ENCODE peak calls at places on chromosome 1, in nine cellular contexts. S is thyroid gland, N is hepatocyte, E is Panc1, C is body of pancreas, X is small intestine, I is transverse colon, K is stomach, D is heart left ventricle. Z is an unnamed sample.

GRCh38 chr1:17834561-17835100 is 79.5 kb downstream of the ACTL8 start:
- DNase-seq in D (no peak), X (no peak), I (no peak), C (no peak), E (no peak), S (no peak), N (no peak), K (no peak), Z (no peak)

GRCh38 chr1:89804646-89805237 is 16.1 kb upstream of the LRRC8D start:
- DNase-seq in S (peak; percentile 86), I (peak; percentile 91), D (peak; percentile 84), K (peak; percentile 91), X (peak; percentile 84), N (peak; percentile 91), C (peak; percentile 90), E (peak; percentile 88), Z (peak; percentile 82)

GRCh38 chr1:215551806-215552205 is 15.3 kb upstream of the KCTD3 start:
- DNase-seq in S (no peak), N (no peak), E (no peak), D (no peak), X (no peak), C (no peak), K (no peak), I (no peak), Z (no peak)

GRCh38 chr1:176055398-176055797 is 151.7 kb downstream of the COP1 start:
- DNase-seq in E (no peak), X (no peak), K (no peak), S (no peak), C (no peak), D (no peak), N (no peak), I (no peak), Z (no peak)

GRCh38 chr1:185565314-185565713 is 168.9 kb upstream of the HMCN1 start:
- DNase-seq in N (peak; percentile 25), S (peak; percentile 24), X (no peak), D (no peak), K (no peak), I (no peak), E (no peak), C (no peak), Z (no peak)

GRCh38 chr1:47507140-47507539 is 69.3 kb downstream of the FOXD2 start:
- DNase-seq in S (no peak), K (no peak), N (no peak), X (no peak), C (no peak), I (no peak), D (no peak), E (no peak), Z (no peak)

GRCh38 chr1:2584822-2585317 is 1.7 kb upstream of the PRXL2B start:
- DNase-seq in I (no peak), C (no peak), X (no peak), N (no peak), S (no peak), K (no peak), E (no peak), D (peak; percentile 21), Z (no peak)

GRCh38 chr1:172134087-172134731 is 286.3 kb upstream of the C1orf105 start:
- DNase-seq in X (no peak), E (no peak), K (no peak), C (no peak), D (no peak), I (no peak), S (no peak), N (no peak), Z (no peak)

GRCh38 chr1:197948926-197949899 is 32.0 kb downstream of the LHX9 start:
- DNase-seq in D (no peak), K (no peak), E (no peak), N (no peak), S (no peak), C (no peak), X (peak; percentile 14), I (no peak), Z (no peak)

DNA sequence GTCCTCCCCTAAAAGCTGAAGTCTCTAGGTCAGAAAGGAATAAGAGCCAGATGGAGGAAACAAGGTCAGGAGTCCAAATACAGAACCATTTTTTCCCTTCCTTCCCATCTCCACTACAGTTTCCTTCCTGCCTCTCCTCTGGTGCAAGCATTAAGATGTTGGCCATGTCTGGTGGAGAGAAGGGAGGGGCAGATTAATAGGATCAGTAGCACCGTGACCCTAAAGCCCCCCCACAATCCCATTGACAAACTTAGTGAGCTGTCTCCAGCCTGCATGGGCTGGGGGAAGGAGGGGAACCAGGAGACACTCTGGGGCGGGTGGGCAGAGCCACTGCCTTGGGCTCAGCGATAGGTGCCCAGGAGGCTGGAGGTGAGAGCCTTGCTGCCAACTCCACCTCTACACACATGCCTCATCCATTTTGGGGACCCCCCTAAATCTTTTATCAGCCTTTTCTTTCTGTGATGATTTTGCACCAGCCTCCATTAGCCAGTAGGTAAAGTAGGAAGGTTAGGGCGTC is 59.8 kb downstream of the RHBG start:
- DNase-seq in D (no peak), X (no peak), I (no peak), E (no peak), C (no peak), K (no peak), S (no peak), N (no peak), Z (no peak)
- H3K4me3 ChIP-seq in D (no peak overlapping the region), X (no peak overlapping the region), I (no peak overlapping the region), E (no peak overlapping the region), C (no peak overlapping the region), K (no peak overlapping the region), S (no peak overlapping the region), N (no peak overlapping the region), Z (no peak overlapping the region)

GRCh38 chr1:43683560-43683959 is 23.8 kb upstream of the ST3GAL3 start:
- DNase-seq in I (no peak), D (no peak), N (no peak), K (no peak), E (no peak), S (no peak), C (no peak), X (no peak), Z (no peak)
- H3K36me3 ChIP-seq in I (peaks cover 5% of the 10 kb centered on the region), D (peaks cover 99% of the 10 kb centered on the region), N (no peaks in the 10 kb centered on the region), K (peaks cover 71% of the 10 kb centered on the region), E (peaks cover 28% of the 10 kb centered on the region), S (peaks cover 34% of the 10 kb centered on the region), C (no peaks in the 10 kb centered on the region), X (peaks cover 12% of the 10 kb centered on the region), Z (peaks cover 97% of the 10 kb centered on the region)

GRCh38 chr1:211576717-211577116 is 2.2 kb downstream of the SLC30A1 start:
- DNase-seq in D (no peak), N (no peak), X (no peak), K (no peak), C (no peak), S (no peak), E (no peak), I (no peak), Z (no peak)

GRCh38 chr1:211577826-211578639 is 928 bp downstream of the SLC30A1 start:
- DNase-seq in E (peak; percentile 42), X (peak; percentile 75), D (peak; percentile 78), N (peak; percentile 88), K (peak; percentile 80), C (peak; percentile 75), I (peak; percentile 85), S (peak; percentile 72), Z (peak; percentile 87)

GRCh38 chr1:211571998-211572397 is 7.0 kb downstream of the SLC30A1 start:
- DNase-seq in C (no peak), S (no peak), X (no peak), I (no peak), N (no peak), D (no peak), E (no peak), K (no peak), Z (no peak)

GRCh38 chr1:211577277-211577825 is 1.6 kb downstream of the SLC30A1 start:
- DNase-seq in K (no peak), S (no peak), N (no peak), C (no peak), I (no peak), E (no peak), D (no peak), X (peak; percentile 66), Z (no peak)

DNA sequence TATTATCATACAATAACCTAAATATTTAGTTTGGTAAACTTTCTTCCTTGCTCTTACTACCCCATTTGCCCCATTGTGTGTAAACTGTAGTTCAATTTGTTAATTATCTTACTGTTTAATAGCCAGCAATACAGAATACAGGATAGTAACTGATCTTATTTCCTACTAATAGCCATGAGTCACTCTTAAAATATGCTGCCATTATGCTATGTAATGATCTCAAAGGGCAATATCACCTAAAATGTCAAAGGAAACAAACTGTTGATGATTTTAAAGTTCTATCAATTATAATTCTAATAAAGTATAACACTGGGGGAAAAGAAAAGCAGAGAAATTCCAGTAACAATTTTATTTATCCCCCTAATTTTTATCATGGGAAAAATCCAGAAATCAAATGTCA is 4.3 kb downstream of the SLC30A1 start:
- DNase-seq in I (no peak), C (no peak), E (no peak), S (no peak), X (peak; percentile 76), K (no peak), D (no peak), N (no peak), Z (no peak)
- H3K27ac ChIP-seq in I (no peak overlapping the region), C (no peak overlapping the region), E (no peak overlapping the region), S (no peak overlapping the region), X (no peak overlapping the region), K (no peak overlapping the region), D (no peak overlapping the region), N (peak overlapping the region; percentile 17), Z (no peak overlapping the region)

GRCh38 chr1:9630331-9631081 is 21.0 kb upstream of the PIK3CD start:
- DNase-seq in D (no peak), C (no peak), I (no peak), E (no peak), X (no peak), N (no peak), S (no peak), K (no peak), Z (no peak)

GRCh38 chr1:9628541-9629444 is 22.7 kb upstream of the PIK3CD start:
- DNase-seq in E (no peak), N (no peak), I (no peak), D (no peak), X (peak; percentile 41), C (no peak), S (no peak), K (no peak), Z (no peak)

GRCh38 chr1:9631613-9632012 is 19.9 kb upstream of the PIK3CD start:
- DNase-seq in S (no peak), D (no peak), K (no peak), C (no peak), E (no peak), I (no peak), X (no peak), N (no peak), Z (no peak)

GRCh38 chr1:9626201-9626608 is 25.3 kb upstream of the PIK3CD start:
- DNase-seq in E (no peak), K (no peak), S (no peak), X (no peak), D (no peak), C (no peak), I (no peak), N (no peak), Z (no peak)

DNA sequence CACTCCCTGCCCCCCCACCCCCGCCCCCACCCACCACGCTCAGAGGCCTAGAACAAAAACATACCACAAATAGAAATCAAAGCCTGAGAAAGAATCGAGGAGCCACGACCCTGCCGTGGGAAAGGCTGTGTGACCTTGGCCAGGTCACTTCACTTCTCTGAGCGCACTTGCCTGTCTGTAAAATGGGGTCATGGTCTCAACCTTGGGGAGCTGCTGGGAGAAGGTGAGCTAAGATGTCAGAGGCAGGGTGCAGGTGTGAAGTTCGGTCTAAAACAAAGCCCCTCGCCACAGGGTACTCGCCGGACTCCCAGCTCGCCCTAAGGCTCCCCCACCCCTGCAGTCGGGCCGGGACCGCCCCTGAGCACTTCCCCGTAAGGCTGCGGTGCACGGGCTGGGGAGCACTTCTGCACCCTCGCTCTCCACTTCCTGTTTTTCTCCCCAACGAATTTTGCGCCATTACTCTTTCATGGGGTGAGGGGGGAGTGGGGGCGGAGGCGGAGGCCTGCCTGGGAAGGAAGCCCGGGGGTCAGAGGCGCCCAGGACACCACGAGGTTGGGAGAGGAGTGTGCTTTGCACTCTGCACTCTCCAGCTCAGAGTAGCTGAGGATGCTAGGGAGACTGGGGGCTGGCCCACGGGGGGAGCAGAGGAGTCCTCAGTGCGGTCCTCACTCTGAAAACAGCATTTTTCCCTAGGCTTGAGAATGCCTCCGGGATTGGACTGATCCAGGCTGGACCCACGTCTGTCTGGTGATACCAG is 21.9 kb upstream of the PIK3CD start:
- DNase-seq in X (peak; percentile 50), E (no peak), K (peak; percentile 46), I (peak; percentile 67), N (no peak), C (no peak), D (peak; percentile 64), S (peak; percentile 18), Z (peak; percentile 85)
- H3K4me3 ChIP-seq in X (peak overlapping the region; percentile 22), E (no peak overlapping the region), K (peak overlapping the region; percentile 23), I (no peak overlapping the region), N (no peak overlapping the region), C (no peak overlapping the region), D (no peak overlapping the region), S (no peak overlapping the region), Z (peak overlapping the region; percentile 39)